ENCODE peak calls at places on chromosomes 13 and 19, in eight cellular contexts. C is hepatic stellate cell, F is NCI-H524, W is endothelial cell, M is AG09319, U is left ventricle myocardium inferior, R is smooth muscle cell of the brain vasculature, Q is NCI-H446. X is an unnamed sample.

GRCh38 chr19:29836409-29836825 is 24.6 kb downstream of the CCNE1 start:
- DNase-seq in C (no peak), F (no peak), W (no peak), M (no peak), U (no peak), R (no peak), Q (no peak), X (no peak)

GRCh38 chr13:47890146-47890814 is 110.8 kb downstream of the SUCLA2 start:
- DNase-seq in C (peak), F (no peak), W (no peak), M (no peak), U (no peak), R (no peak), Q (no peak), X (no peak)

GRCh38 chr19:1767464-1767933 is 14.2 kb downstream of the ONECUT3 start:
- DNase-seq in C (peak), F (peak), W (peak), M (no peak), U (peak), R (no peak), Q (peak), X (peak)

GRCh38 chr13:111216166-111216960 is 101.3 kb downstream of the ARHGEF7 start:
- DNase-seq in C (no peak), F (peak), W (no peak), M (no peak), U (no peak), R (no peak), Q (no peak), X (peak)

GRCh38 chr13:77724092-77724491 is 26.6 kb downstream of the SLAIN1 start:
- DNase-seq in C (no peak), F (no peak), W (no peak), M (no peak), U (no peak), R (no peak), Q (no peak), X (no peak)

GRCh38 chr13:104597554-104598240 is 1531.5 kb upstream of the SLC10A2 start:
- DNase-seq in C (no peak), F (peak), W (no peak), M (no peak), U (no peak), R (no peak), Q (peak), X (no peak)

GRCh38 chr13:24742294-24742693 is 21.7 kb upstream of the RNF17 start:
- DNase-seq in C (no peak), F (peak), W (no peak), M (no peak), U (no peak), R (no peak), Q (no peak), X (no peak)

GRCh38 chr19:32407004-32407992 is 1.7 kb downstream of the DPY19L3 start:
- DNase-seq in C (no peak), F (no peak), W (no peak), M (peak), U (no peak), R (no peak), Q (peak), X (no peak)